ENCODE peak calls at places on chromosome 16, in four cellular contexts. Y is left ventricle myocardium inferior, Z is body of pancreas, R is SJSA1. C is an unnamed sample. For H3K4me1, the result is how much of the 10 kb centered on the place peaks cover.

GRCh38 chr16:89656435-89657121 is 930 bp downstream of the CHMP1A start:
- DNase-seq in Y (no peak), Z (no peak), R (no peak), C (no peak)

GRCh38 chr16:80084614-80085013 is 456.2 kb upstream of the DYNLRB2 start:
- DNase-seq in Y (peak), Z (peak), R (no peak), C (peak)

GRCh38 chr16:12752159-12752558 is 51.5 kb downstream of the CPPED1 start:
- DNase-seq in Y (no peak), Z (no peak), R (no peak), C (no peak)

GRCh38 chr16:12538667-12539081 is 265.0 kb downstream of the CPPED1 start:
- DNase-seq in Z (no peak), Y (no peak), R (no peak), C (no peak)

GRCh38 chr16:48525201-48526057 is 84.6 kb downstream of the N4BP1 start:
- DNase-seq in R (no peak), Z (no peak), Y (no peak), C (no peak)

GRCh38 chr16:4245400-4245799 is 3.5 kb upstream of the SRL start:
- DNase-seq in Z (no peak), R (no peak), Y (no peak), C (peak)

GRCh38 chr16:85750021-85750826 is 672 bp downstream of the C16orf74 start:
- DNase-seq in Z (no peak), R (no peak), Y (peak), C (peak)

GRCh38 chr16:54582631-54583250 is 296.2 kb upstream of the IRX3 start:
- DNase-seq in Z (no peak), R (no peak), Y (no peak), C (no peak)

GRCh38 chr16:87713469-87714229 is 52.1 kb downstream of the KLHDC4 start:
- DNase-seq in Y (no peak), R (no peak), Z (no peak), C (no peak)

GRCh38 chr16:13316008-13316407 is 414.6 kb downstream of the SHISA9 start:
- DNase-seq in Y (no peak), R (no peak), Z (no peak), C (no peak)

GRCh38 chr16:75289189-75289588 is 37.8 kb upstream of the BCAR1 start:
- DNase-seq in R (no peak), Z (peak), Y (no peak), C (peak)

GRCh38 chr16:65421596-65421995 is 299.7 kb upstream of the CDH11 start:
- DNase-seq in Y (no peak), Z (no peak), R (no peak), C (no peak)

GRCh38 chr16:78460428-78460827 is 361.0 kb downstream of the WWOX start:
- DNase-seq in Z (no peak), Y (no peak), R (no peak), C (no peak)

GRCh38 chr16:57051696-57052228 is 40.6 kb upstream of the CPNE2 start:
- DNase-seq in Y (no peak), Z (no peak), R (no peak), C (no peak)

GRCh38 chr16:53673189-53673588 is 30.5 kb downstream of the RPGRIP1L start:
- DNase-seq in R (no peak), Z (no peak), Y (no peak), C (no peak)

GRCh38 chr16:12257926-12258561 is 281.5 kb downstream of the SNX29 start:
- DNase-seq in Y (no peak), Z (peak), R (no peak), C (no peak)

GRCh38 chr16:3599121-3599520 is 12.3 kb downstream of the SLX4 start:
- DNase-seq in Y (no peak), R (no peak), Z (no peak), C (no peak)

GRCh38 chr16:89096768-89097527 is 3.3 kb downstream of the ACSF3 start:
- DNase-seq in Z (no peak), Y (no peak), R (no peak), C (no peak)

GRCh38 chr16:11052080-11052808 is 107.9 kb downstream of the CLEC16A start:
- DNase-seq in Y (no peak), Z (no peak), R (peak), C (no peak)

GRCh38 chr16:51538707-51539604 is 387.9 kb upstream of the SALL1 start:
- DNase-seq in Y (no peak), Z (no peak), R (peak), C (peak)

GRCh38 chr16:56532714-56533113 is 12.9 kb upstream of the BBS2 start:
- DNase-seq in Z (no peak), Y (no peak), R (no peak), C (no peak)

GRCh38 chr16:15915555-15916081 is 27.2 kb upstream of the CEP20 start:
- DNase-seq in Y (no peak), R (no peak), Z (no peak), C (no peak)

GRCh38 chr16:58127033-58127556 is 2.1 kb downstream of the CFAP20 start:
- DNase-seq in Z (peak), R (no peak), Y (no peak), C (peak)

GRCh38 chr16:51129105-51129504 is 22.0 kb downstream of the SALL1 start:
- DNase-seq in R (no peak), Z (no peak), Y (no peak), C (peak)

GRCh38 chr16:70253291-70254094 is 1.8 kb upstream of the EXOSC6 start:
- DNase-seq in Y (no peak), Z (peak), R (peak), C (peak)

GRCh38 chr16:72247821-72248253 is 75.9 kb upstream of the PMFBP1 start:
- DNase-seq in R (no peak), Z (peak), Y (no peak), C (peak)

GRCh38 chr16:11871193-11871592 is 19.9 kb upstream of the RSL1D1 start:
- DNase-seq in Y (no peak), Z (no peak), R (no peak), C (peak)

GRCh38 chr16:66853261-66854139 is 9.3 kb downstream of the CA7 start:
- DNase-seq in Y (no peak), Z (no peak), R (no peak), C (no peak)

GRCh38 chr16:55559233-55559632 is 7.3 kb upstream of the CAPNS2 start:
- DNase-seq in Z (no peak), Y (no peak), R (no peak), C (peak)

GRCh38 chr16:78184554-78185183 is 85.2 kb downstream of the WWOX start:
- DNase-seq in Z (no peak), Y (no peak), R (no peak), C (peak)

GRCh38 chr16:31529398-31530312 is 2.0 kb downstream of the AHSP start:
- DNase-seq in R (no peak), Z (peak), Y (no peak), C (peak)

GRCh38 chr16:55651841-55652824 is 3.7 kb upstream of the SLC6A2 start:
- DNase-seq in Z (no peak), Y (no peak), R (no peak), C (no peak)

GRCh38 chr16:86753399-86753798 is 175.1 kb downstream of the FOXL1 start:
- DNase-seq in Y (no peak), Z (no peak), R (no peak), C (no peak)

GRCh38 chr16:55912022-55912421 is 36.8 kb upstream of the CES5A start:
- DNase-seq in Z (peak), Y (peak), R (no peak), C (no peak)

GRCh38 chr16:17356243-17356933 is 114.4 kb downstream of the XYLT1 start:
- DNase-seq in Y (no peak), R (no peak), Z (no peak), C (no peak)

GRCh38 chr16:85735225-85735722 is 15.6 kb downstream of the C16orf74 start:
- DNase-seq in R (no peak), Z (no peak), Y (no peak), C (no peak)

GRCh38 chr16:75567911-75568310 is 1.7 kb downstream of the GABARAPL2 start:
- DNase-seq in Z (no peak), Y (no peak), R (no peak), C (no peak)

GRCh38 chr16:8887952-8888560 is 5.9 kb downstream of the LITAFD start:
- DNase-seq in Y (peak), R (peak), Z (peak), C (peak)

GRCh38 chr16:67284699-67285646 is 5.6 kb downstream of the PLEKHG4 start:
- DNase-seq in Y (no peak), R (no peak), Z (peak), C (peak)

DNA sequence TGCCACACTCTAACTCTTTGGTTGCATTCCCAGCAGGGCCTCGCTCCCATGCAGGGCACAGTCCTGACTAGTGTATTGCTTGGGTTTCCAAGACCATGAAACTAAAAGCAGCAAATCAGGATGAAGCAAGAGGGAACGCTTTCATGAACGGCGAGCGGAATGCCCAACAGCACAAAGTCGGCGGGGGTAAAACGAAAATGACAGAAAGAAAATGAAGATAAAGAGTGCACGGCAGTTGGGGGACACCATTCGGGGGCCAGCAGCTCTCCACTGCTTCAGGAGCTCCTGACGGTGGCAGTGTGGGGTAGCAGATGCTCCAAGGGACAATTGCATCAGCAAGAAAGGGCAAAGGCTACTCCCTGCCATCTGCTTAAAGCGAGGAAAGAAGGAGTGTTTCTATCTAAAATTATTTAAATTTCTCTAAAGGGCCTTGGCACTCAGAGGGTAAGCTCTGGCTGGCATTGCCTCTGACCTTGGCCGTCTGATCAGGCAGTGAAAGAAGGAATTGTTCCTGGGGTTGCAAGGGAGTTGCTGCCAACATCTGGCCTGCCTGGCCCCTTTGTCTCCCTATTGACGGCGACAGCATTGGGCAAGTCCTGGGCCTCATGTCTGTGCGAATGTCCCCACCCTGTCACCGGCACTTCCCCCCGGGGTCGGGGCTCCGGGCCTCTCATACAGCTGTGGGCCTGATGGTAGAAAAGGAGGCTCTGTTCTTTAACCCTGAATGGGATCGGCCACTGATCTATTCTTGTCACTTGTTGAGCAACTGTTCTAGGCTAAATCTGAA is 138.2 kb downstream of the CMIP start:
- DNase-seq in Z (peak), Y (no peak), R (no peak), C (peak)
- H3K4me1 ChIP-seq in Z (under half), Y (under half), R (under half), C (under half)

GRCh38 chr16:21663889-21664647 is at the start of gene OTOA:
- DNase-seq in R (no peak), Y (no peak), Z (no peak), C (peak)
- H3K4me3 ChIP-seq in R (no peak), Y (peak), Z (no peak), C (peak)

GRCh38 chr16:28098959-28099945 is 35.7 kb upstream of the GSG1L start:
- DNase-seq in Z (no peak), Y (no peak), R (no peak), C (no peak)
- H3K4me1 ChIP-seq in Z (under half), Y (under half), R (under half), C (under half)

GRCh38 chr16:702341-702740 is 3.3 kb downstream of the FBXL16 start:
- DNase-seq in R (no peak), Y (no peak), Z (no peak), C (no peak)

GRCh38 chr16:704552-705380 is 835 bp downstream of the FBXL16 start:
- DNase-seq in R (no peak), Y (no peak), Z (no peak), C (no peak)

GRCh38 chr16:705748-706188 is at the start of gene FBXL16:
- DNase-seq in Z (no peak), Y (no peak), R (no peak), C (no peak)

GRCh38 chr16:703406-703805 is 2.2 kb downstream of the FBXL16 start:
- DNase-seq in R (no peak), Z (no peak), Y (no peak), C (no peak)

GRCh38 chr16:704047-704446 is 1.6 kb downstream of the FBXL16 start:
- DNase-seq in Z (no peak), Y (no peak), R (no peak), C (no peak)
- H3K4me3 ChIP-seq in Z (no peak), Y (no peak), R (no peak), C (no peak)

GRCh38 chr16:68749424-68749823 is 12.3 kb downstream of the CDH1 start:
- DNase-seq in R (no peak), Z (no peak), Y (no peak), C (no peak)
- H3K4me1 ChIP-seq in R (under half), Z (half or more), Y (under half), C (under half)

DNA sequence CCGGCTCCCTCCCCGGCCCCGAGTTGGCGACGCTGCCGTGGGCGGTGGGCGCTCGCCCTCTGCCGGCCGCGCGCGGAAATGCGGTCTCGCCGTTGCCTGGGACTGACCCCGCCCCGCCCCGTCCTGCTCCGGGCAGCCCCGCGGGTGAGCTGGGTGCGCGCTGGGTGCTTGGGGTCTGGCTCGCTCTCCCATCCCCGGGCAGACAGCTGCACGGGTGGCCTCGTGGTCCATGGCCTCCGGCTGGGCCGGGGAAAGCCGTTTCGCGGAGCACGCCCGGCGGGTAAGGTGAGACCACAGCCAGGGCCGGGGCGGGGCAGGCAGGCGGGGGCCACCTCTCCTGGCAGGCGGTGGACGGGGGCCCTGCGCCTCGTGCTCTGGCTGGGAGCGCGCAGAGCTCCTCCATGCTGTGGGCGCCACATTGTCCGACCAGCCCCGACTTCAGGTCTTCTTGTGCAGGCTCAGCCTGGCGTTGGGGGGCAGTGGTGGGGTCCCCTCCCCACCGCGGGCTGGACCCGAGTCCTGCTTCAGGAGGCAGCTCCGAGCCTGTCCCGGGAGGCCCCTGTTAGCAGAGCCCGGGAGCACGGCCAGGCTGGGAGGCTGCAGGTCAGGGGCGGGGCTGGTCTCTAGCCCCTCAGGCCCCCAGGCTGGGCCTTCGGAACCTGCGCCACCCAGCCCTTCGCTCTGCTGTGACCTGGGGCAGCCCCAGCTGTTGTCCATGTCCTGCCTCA is 7.0 kb upstream of the C1QTNF8 start:
- DNase-seq in R (no peak), Y (peak), Z (peak), C (peak)
- H3K4me3 ChIP-seq in R (no peak), Y (peak), Z (no peak), C (no peak)

C was measured in GM23248.